ENCODE peak calls at places on chromosomes 5 and 9, in ten cellular contexts. Y, T, R, N, O, C, A, S, H and I are unnamed samples.

GRCh38 chr9:127567119-127567897 is 44.8 kb upstream of the STXBP1 start:
- DNase-seq in Y (no peak), T (no peak), R (no peak), N (no peak), O (peak), C (peak), A (no peak), S (peak), H (peak), I (peak)

GRCh38 chr9:81874926-81875325 is 53.3 kb upstream of the SPATA31D4 start:
- DNase-seq in Y (peak), T (no peak), R (peak), N (no peak), O (no peak), C (no peak), A (no peak), S (no peak), H (peak), I (no peak)

GRCh38 chr9:111952559-111952958 is 55.9 kb downstream of the UGCG start:
- DNase-seq in Y (no peak), T (no peak), R (peak), N (no peak), O (no peak), C (no peak), A (no peak), S (no peak), H (peak), I (no peak)

GRCh38 chr5:176578391-176578808 is 29.3 kb downstream of the CDHR2 start:
- DNase-seq in Y (no peak), T (peak), R (peak), N (no peak), O (no peak), C (peak), A (no peak), S (peak), H (peak), I (no peak)

GRCh38 chr9:69200071-69200470 is 26.0 kb downstream of the TJP2 start:
- DNase-seq in Y (no peak), T (no peak), R (peak), N (no peak), O (no peak), C (peak), A (no peak), S (no peak), H (peak), I (no peak)

GRCh38 chr5:126972062-126972895 is 58.1 kb downstream of the MARCHF3 start:
- DNase-seq in Y (no peak), T (no peak), R (no peak), N (no peak), O (no peak), C (no peak), A (no peak), S (no peak), H (peak), I (no peak)

GRCh38 chr9:113837349-113837748 is 38.8 kb upstream of the ZNF618 start:
- DNase-seq in Y (no peak), T (no peak), R (no peak), N (no peak), O (no peak), C (no peak), A (no peak), S (no peak), H (no peak), I (no peak)

GRCh38 chr5:83866191-83866590 is 145.5 kb upstream of the HAPLN1 start:
- DNase-seq in Y (no peak), T (no peak), R (no peak), N (no peak), O (no peak), C (no peak), A (no peak), S (no peak), H (peak), I (no peak)

GRCh38 chr5:34674226-34674625 is 18.1 kb downstream of the RAI14 start:
- DNase-seq in Y (peak), T (no peak), R (peak), N (no peak), O (no peak), C (no peak), A (no peak), S (no peak), H (peak), I (no peak)

GRCh38 chr9:83521017-83521810 is 17.0 kb downstream of the FRMD3 start:
- DNase-seq in Y (no peak), T (no peak), R (no peak), N (no peak), O (no peak), C (no peak), A (no peak), S (no peak), H (no peak), I (no peak)

GRCh38 chr5:53882637-53883036 is 322.2 kb downstream of the NDUFS4 start:
- DNase-seq in Y (no peak), T (no peak), R (no peak), N (no peak), O (no peak), C (no peak), A (no peak), S (no peak), H (peak), I (no peak)

GRCh38 chr9:82168585-82168984 is 180.0 kb downstream of the SPATA31D1 start:
- DNase-seq in Y (no peak), T (no peak), R (peak), N (no peak), O (no peak), C (no peak), A (no peak), S (no peak), H (peak), I (no peak)

GRCh38 chr9:133960568-133961129 is 31.5 kb downstream of the VAV2 start:
- DNase-seq in Y (no peak), T (no peak), R (peak), N (no peak), O (no peak), C (no peak), A (peak), S (no peak), H (peak), I (peak)

GRCh38 chr5:140402258-140403074 is 833 bp downstream of the ANKHD1 start:
- DNase-seq in Y (no peak), T (no peak), R (peak), N (no peak), O (peak), C (peak), A (no peak), S (no peak), H (peak), I (peak)

GRCh38 chr5:107203231-107203630 is 467.5 kb downstream of the EFNA5 start:
- DNase-seq in Y (no peak), T (no peak), R (no peak), N (no peak), O (no peak), C (no peak), A (no peak), S (no peak), H (no peak), I (no peak)

GRCh38 chr5:138951091-138951985 is 76.2 kb upstream of the LRRTM2 start:
- DNase-seq in Y (no peak), T (no peak), R (no peak), N (no peak), O (no peak), C (no peak), A (peak), S (no peak), H (no peak), I (no peak)

DNA sequence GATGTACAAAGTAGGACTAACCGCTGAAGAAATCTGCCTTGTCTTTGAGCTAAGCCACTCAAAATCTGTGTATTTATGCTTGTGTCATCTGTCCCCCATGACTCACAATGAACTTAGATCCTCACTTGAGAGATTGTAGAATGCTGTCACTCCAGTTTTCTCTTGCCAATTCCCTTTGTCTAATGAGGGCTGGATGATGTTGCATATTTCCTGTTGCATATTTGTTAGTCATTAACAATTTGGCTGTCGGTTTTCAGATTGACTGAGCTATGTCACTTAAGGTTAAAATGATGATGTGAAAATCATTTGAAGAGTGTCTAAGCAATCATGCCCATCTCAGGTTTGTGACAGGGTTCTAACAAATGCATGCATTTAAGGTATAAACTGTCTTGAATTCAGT is 481.7 kb downstream of the CDH10 start:
- DNase-seq in Y (no peak), T (no peak), R (peak), N (no peak), O (no peak), C (no peak), A (no peak), S (no peak), H (no peak), I (no peak)
- H3K4me3 ChIP-seq in Y (no peak), T (no peak), R (no peak), N (no peak), O (no peak), C (no peak), A (no peak), S (no peak), H (no peak), I (no peak)

GRCh38 chr9:131008909-131009618 is at the start of gene LAMC3:
- DNase-seq in Y (no peak), T (no peak), R (peak), N (no peak), O (no peak), C (no peak), A (no peak), S (no peak), H (no peak), I (no peak)
- H3K4me3 ChIP-seq in Y (peak), T (peak), R (no peak), N (peak), O (peak), C (no peak), A (peak), S (peak), H (peak), I (peak)

GRCh38 chr9:106875548-106875947 is 12.6 kb downstream of the ZNF462 start:
- DNase-seq in Y (no peak), T (no peak), R (peak), N (no peak), O (no peak), C (no peak), A (no peak), S (peak), H (no peak), I (no peak)

GRCh38 chr9:106874657-106875056 is 11.7 kb downstream of the ZNF462 start:
- DNase-seq in Y (no peak), T (no peak), R (peak), N (no peak), O (no peak), C (no peak), A (no peak), S (no peak), H (no peak), I (no peak)

GRCh38 chr9:106878081-106878837 is 15.3 kb downstream of the ZNF462 start:
- DNase-seq in Y (no peak), T (no peak), R (no peak), N (no peak), O (no peak), C (no peak), A (no peak), S (no peak), H (no peak), I (no peak)

GRCh38 chr9:106878943-106879916 is 16.3 kb downstream of the ZNF462 start:
- DNase-seq in Y (peak), T (no peak), R (peak), N (peak), O (peak), C (peak), A (peak), S (peak), H (peak), I (peak)

GRCh38 chr9:106877345-106877744 is 14.4 kb downstream of the ZNF462 start:
- DNase-seq in Y (no peak), T (no peak), R (no peak), N (no peak), O (no peak), C (no peak), A (no peak), S (no peak), H (no peak), I (no peak)
- H3K4me3 ChIP-seq in Y (no peak), T (no peak), R (no peak), N (no peak), O (no peak), C (no peak), A (no peak), S (no peak), H (no peak), I (no peak)

DNA sequence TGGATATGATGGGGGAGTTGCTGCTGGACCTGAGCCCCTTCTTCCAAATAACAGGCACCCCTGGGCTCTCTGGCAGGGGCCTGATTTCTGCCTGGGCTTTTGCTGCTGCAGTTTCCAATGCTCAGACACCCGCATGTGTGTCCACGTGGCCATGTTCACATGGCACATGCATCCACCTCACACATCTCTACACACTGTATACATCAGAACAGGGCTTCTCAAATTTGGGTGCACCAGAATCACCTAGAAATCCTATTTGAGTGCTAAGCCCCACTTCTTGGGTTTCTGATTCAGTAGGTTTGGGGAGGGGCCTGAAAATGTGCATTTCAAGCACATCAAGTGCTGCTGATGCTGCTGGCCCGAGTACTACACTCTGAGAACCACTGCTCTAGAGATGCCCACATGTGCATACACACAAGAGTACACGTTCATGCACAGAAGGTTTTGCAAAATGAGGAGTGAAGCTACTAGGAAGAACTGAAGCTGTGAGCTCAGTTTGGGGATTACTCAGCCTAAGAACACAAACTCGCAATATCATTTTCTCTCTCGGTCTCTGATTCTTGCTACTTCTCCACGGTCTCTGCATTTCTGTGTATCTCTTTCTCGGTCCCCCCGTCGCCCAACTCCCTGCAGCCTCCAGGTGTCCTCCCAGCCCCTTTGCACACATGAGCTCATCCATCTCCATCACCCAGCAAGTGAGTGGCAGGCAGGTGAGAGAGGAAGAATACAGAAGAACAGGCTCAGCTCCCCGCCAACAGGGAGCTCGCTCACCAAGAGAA is 97.1 kb downstream of the PCDH1 start:
- DNase-seq in Y (no peak), T (no peak), R (no peak), N (no peak), O (no peak), C (no peak), A (no peak), S (no peak), H (no peak), I (no peak)
- H3K4me3 ChIP-seq in Y (no peak), T (no peak), R (no peak), N (no peak), O (no peak), C (no peak), A (no peak), S (no peak), H (no peak), I (no peak)

GRCh38 chr9:74499770-74500583 is 2.8 kb downstream of the RORB start:
- DNase-seq in Y (no peak), T (no peak), R (no peak), N (no peak), O (peak), C (no peak), A (peak), S (no peak), H (no peak), I (peak)

GRCh38 chr9:74497750-74498615 is 848 bp downstream of the RORB start:
- DNase-seq in Y (no peak), T (no peak), R (peak), N (no peak), O (peak), C (no peak), A (peak), S (no peak), H (peak), I (peak)

GRCh38 chr9:74496819-74497749 is at the start of gene RORB:
- DNase-seq in Y (no peak), T (no peak), R (peak), N (no peak), O (peak), C (no peak), A (peak), S (peak), H (peak), I (peak)

GRCh38 chr9:74499111-74499601 is 2.0 kb downstream of the RORB start:
- DNase-seq in Y (no peak), T (no peak), R (no peak), N (no peak), O (peak), C (no peak), A (peak), S (no peak), H (no peak), I (peak)

DNA sequence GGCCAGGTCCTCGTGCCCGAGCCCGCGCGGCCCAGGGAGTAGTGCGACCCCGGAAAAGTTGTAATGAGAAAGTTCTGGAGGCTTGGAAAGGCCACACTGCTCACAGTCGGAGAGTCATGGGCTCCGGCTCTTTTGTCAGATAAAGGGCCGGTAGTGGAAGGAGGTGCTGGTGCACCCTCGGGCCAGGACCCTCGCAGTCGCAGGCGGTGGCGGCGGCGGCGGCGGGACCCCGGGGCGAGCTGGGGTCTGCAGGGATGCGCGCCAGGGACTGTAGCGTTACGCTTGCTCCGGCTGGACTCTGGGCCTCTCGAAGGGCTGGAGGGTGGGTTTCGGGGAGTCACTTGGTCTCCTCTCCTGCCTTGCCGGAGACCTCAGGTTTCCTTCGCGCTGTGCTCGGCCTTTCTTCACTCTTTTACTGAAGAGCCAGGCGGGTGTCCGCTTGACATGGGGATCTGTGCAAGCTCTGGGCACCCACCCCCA is 1.5 kb downstream of the RORB start:
- DNase-seq in Y (no peak), T (no peak), R (no peak), N (no peak), O (peak), C (no peak), A (no peak), S (no peak), H (no peak), I (no peak)
- H3K4me3 ChIP-seq in Y (peak), T (no peak), R (no peak), N (peak), O (peak), C (peak), A (peak), S (peak), H (peak), I (no peak)

GRCh38 chr9:135482015-135482754 is 2.6 kb downstream of the PPP1R26 start:
- DNase-seq in Y (no peak), T (no peak), R (no peak), N (no peak), O (no peak), C (no peak), A (no peak), S (no peak), H (no peak), I (no peak)

GRCh38 chr9:135480071-135480941 is 724 bp downstream of the PPP1R26 start:
- DNase-seq in Y (no peak), T (no peak), R (peak), N (no peak), O (peak), C (no peak), A (peak), S (no peak), H (no peak), I (no peak)

GRCh38 chr9:135478858-135479468 is 619 bp upstream of the PPP1R26 start:
- DNase-seq in Y (no peak), T (no peak), R (peak), N (no peak), O (no peak), C (peak), A (peak), S (no peak), H (peak), I (no peak)

GRCh38 chr9:135479469-135480052 is at the start of gene PPP1R26:
- DNase-seq in Y (no peak), T (no peak), R (no peak), N (no peak), O (peak), C (no peak), A (no peak), S (no peak), H (no peak), I (no peak)

DNA sequence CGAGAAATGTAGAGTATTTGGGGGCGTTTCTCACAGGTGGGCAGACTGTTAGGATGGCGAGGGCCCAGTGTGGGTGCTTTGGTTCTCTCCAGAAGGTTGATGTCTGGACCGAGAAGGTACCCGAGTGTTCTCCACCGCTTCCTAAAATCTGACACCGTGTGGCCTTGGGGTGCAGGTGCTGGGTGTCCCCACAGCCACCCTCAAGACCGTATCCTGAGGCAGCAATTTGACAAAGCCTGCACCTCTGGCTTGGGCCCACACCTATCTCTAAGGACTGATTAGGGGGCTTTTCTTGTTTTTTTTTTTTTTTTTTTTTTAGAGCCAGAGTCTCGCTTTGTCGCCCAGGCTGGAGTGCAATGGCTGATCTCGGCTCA is 1.3 kb downstream of the PPP1R26 start:
- DNase-seq in Y (no peak), T (no peak), R (no peak), N (no peak), O (no peak), C (no peak), A (no peak), S (no peak), H (no peak), I (no peak)
- H3K4me3 ChIP-seq in Y (peak), T (peak), R (peak), N (peak), O (peak), C (peak), A (peak), S (peak), H (peak), I (no peak)

DNA sequence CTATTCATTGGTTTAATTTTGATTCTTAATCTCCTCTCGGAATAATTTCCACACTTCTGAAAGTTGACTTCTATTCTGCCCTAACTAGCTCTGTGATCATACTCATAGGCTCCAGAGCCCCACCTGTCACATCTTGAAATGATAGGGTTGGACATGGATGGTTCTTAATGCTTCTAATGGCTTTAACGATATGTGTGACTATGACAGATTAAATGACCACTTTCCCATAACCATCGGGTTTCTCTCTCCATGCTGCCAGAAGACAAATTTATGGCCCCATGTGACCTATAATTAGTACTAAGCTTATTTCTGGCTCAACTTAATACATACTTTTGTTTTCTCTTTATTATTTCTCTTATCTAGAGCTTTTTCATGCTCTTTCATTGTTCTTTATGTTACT is 251.1 kb upstream of the TUT7 start:
- DNase-seq in Y (no peak), T (no peak), R (no peak), N (no peak), O (no peak), C (no peak), A (no peak), S (no peak), H (no peak), I (no peak)
- H3K4me3 ChIP-seq in Y (no peak), T (no peak), R (no peak), N (no peak), O (no peak), C (no peak), A (no peak), S (no peak), H (no peak), I (no peak)

GRCh38 chr9:70602364-70603019 is 188.0 kb upstream of the KLF9 start:
- DNase-seq in Y (peak), T (peak), R (peak), N (no peak), O (no peak), C (peak), A (no peak), S (peak), H (peak), I (no peak)
- H3K4me3 ChIP-seq in Y (no peak), T (no peak), R (no peak), N (no peak), O (peak), C (no peak), A (no peak), S (peak), H (peak), I (no peak)